ENCODE peak calls at places on chromosomes 11 and 22, in five cellular contexts. L, M, B, H and G are unnamed samples.
A peak's percentile ranks its signal among the peaks of the same experiment; 100 is the strongest.

GRCh38 chr11:72581067-72581466 is 93.2 kb downstream of the PDE2A start:
- DNase-seq in H (no peak), M (no peak), B (no peak), L (no peak), G (no peak)

GRCh38 chr11:46977038-46977818 is 40.7 kb downstream of the CSTPP1 start:
- DNase-seq in H (no peak), M (peak; percentile 25), B (no peak), L (no peak), G (no peak)

GRCh38 chr11:109123811-109124787 is 297.9 kb upstream of the C11orf87 start:
- DNase-seq in L (no peak), H (peak; percentile 15), M (no peak), B (no peak), G (no peak)

GRCh38 chr11:24344222-24344621 is 152.6 kb upstream of the LUZP2 start:
- DNase-seq in H (no peak), B (no peak), L (no peak), M (no peak), G (no peak)

GRCh38 chr11:13120691-13121090 is 111.6 kb downstream of the RASSF10 start:
- DNase-seq in H (peak; percentile 15), B (no peak), L (no peak), M (no peak), G (peak; percentile 33)

GRCh38 chr22:44931766-44932165 is 78.0 kb downstream of the PHF21B start:
- DNase-seq in L (no peak), H (no peak), B (no peak), M (no peak), G (no peak)

GRCh38 chr22:50569896-50570535 is 7.3 kb upstream of the SYCE3 start:
- DNase-seq in H (no peak), M (no peak), B (peak; percentile 31), L (no peak), G (no peak)

GRCh38 chr11:94877446-94878200 is 95.7 kb downstream of the CWC15 start:
- DNase-seq in M (no peak), B (no peak), L (peak; percentile 21), H (peak; percentile 28), G (no peak)